ENCODE peak calls at places on chromosomes 16 and 17, in seven cellular contexts. Q, S, R, L, U, E and A are unnamed samples.

GRCh38 chr17:50676065-50676975 is 31.4 kb downstream of the ANKRD40 start:
- DNase-seq in L (no peak), S (no peak), U (no peak), Q (no peak), E (no peak), R (no peak), A (no peak)

GRCh38 chr17:17681744-17682292 is 560 bp downstream of the RAI1 start:
- DNase-seq in S (no peak), L (peak), U (no peak), E (no peak), R (peak), Q (peak), A (no peak)

GRCh38 chr16:86611958-86612357 is 33.6 kb downstream of the FOXL1 start:
- DNase-seq in E (no peak), R (no peak), S (no peak), U (no peak), Q (no peak), L (no peak), A (no peak)

GRCh38 chr16:81678326-81679095 is 100.6 kb upstream of the PLCG2 start:
- DNase-seq in R (no peak), Q (no peak), U (no peak), L (no peak), E (no peak), S (no peak), A (no peak)

GRCh38 chr16:29862884-29863668 is at the start of gene CDIPT:
- DNase-seq in E (peak), L (peak), S (peak), Q (peak), R (peak), U (peak), A (peak)

GRCh38 chr17:16943032-16943352 is 28.9 kb downstream of the TNFRSF13B start:
- DNase-seq in S (no peak), R (no peak), Q (no peak), U (no peak), L (no peak), E (no peak), A (no peak)

GRCh38 chr17:80732268-80732667 is 187.6 kb downstream of the RPTOR start:
- DNase-seq in Q (no peak), L (no peak), S (no peak), U (no peak), R (no peak), E (no peak), A (no peak)

GRCh38 chr17:57484081-57484666 is 227.9 kb downstream of the MSI2 start:
- DNase-seq in U (no peak), E (no peak), L (no peak), S (no peak), R (no peak), Q (no peak), A (no peak)

GRCh38 chr17:16516594-16517018 is 24.6 kb upstream of the LRRC75A start:
- DNase-seq in R (no peak), E (no peak), S (peak), Q (no peak), L (no peak), U (no peak), A (no peak)

GRCh38 chr16:15907863-15908478 is 19.6 kb upstream of the CEP20 start:
- DNase-seq in E (no peak), L (peak), U (peak), R (no peak), Q (peak), S (no peak), A (no peak)

GRCh38 chr17:41659813-41660212 is 28.9 kb upstream of the EIF1 start:
- DNase-seq in U (no peak), L (no peak), E (no peak), S (no peak), R (no peak), Q (no peak), A (no peak)

GRCh38 chr16:73058616-73059409 is 10.9 kb upstream of the ZFHX3 start:
- DNase-seq in S (no peak), R (no peak), U (peak), E (no peak), L (peak), Q (peak), A (no peak)

GRCh38 chr16:49250689-49251088 is 30.9 kb downstream of the CBLN1 start:
- DNase-seq in Q (no peak), L (no peak), S (no peak), R (no peak), U (no peak), E (no peak), A (no peak)

GRCh38 chr17:67289174-67289876 is 44.3 kb upstream of the HELZ start:
- DNase-seq in S (peak), Q (no peak), L (no peak), R (no peak), E (no peak), U (no peak), A (no peak)

GRCh38 chr16:85601730-85602401 is 11.3 kb upstream of the GSE1 start:
- DNase-seq in E (no peak), R (no peak), L (no peak), S (no peak), Q (no peak), U (no peak), A (no peak)

GRCh38 chr16:28543072-28543471 is 4.3 kb upstream of the NUPR1 start:
- DNase-seq in L (no peak), U (no peak), R (no peak), Q (peak), S (no peak), E (no peak), A (peak)

GRCh38 chr17:29747660-29748059 is 124.9 kb upstream of the CORO6 start:
- DNase-seq in U (no peak), R (no peak), S (no peak), Q (no peak), L (no peak), E (no peak), A (no peak)

GRCh38 chr17:75010683-75011406 is 1.6 kb upstream of the MRPL58 start:
- DNase-seq in Q (no peak), U (no peak), L (peak), R (no peak), S (no peak), E (no peak), A (no peak)